ENCODE peak calls at places on chromosomes 16 and 17, in seven cellular contexts. W is small intestine, F is tibial artery, C is mammary epithelial cell, S is endodermal cell, L is IMR-90, N is adrenal gland. I is an unnamed sample. For H3K9me3, the result is how much of the 10 kb centered on the place peaks cover.

GRCh38 chr16:17177968-17178880 is 292.5 kb downstream of the XYLT1 start:
- DNase-seq in S (peak), N (no peak), F (no peak), W (no peak), L (peak), C (peak), I (no peak)

GRCh38 chr17:4582101-4582501 is 2.2 kb upstream of the SMTNL2 start:
- DNase-seq in S (no peak), C (no peak), N (no peak), L (no peak), W (no peak), F (no peak), I (no peak)

GRCh38 chr16:54286330-54287017 is at the start of gene IRX3:
- DNase-seq in N (peak), F (peak), L (peak), C (peak), W (no peak), S (peak), I (peak)

GRCh38 chr17:82249896-82250581 is 21.2 kb downstream of the SLC16A3 start:
- DNase-seq in W (no peak), F (no peak), L (no peak), C (no peak), N (no peak), S (no peak), I (no peak)

GRCh38 chr16:87842209-87842869 is 27.0 kb downstream of the SLC7A5 start:
- DNase-seq in S (no peak), C (no peak), W (peak), F (no peak), N (no peak), L (no peak), I (no peak)

GRCh38 chr17:74801896-74802295 is 25.8 kb upstream of the NAT9 start:
- DNase-seq in L (no peak), F (no peak), S (no peak), N (no peak), C (no peak), W (no peak), I (no peak)

GRCh38 chr17:74851612-74852236 is 8.0 kb downstream of the GRIN2C start:
- DNase-seq in C (no peak), N (no peak), F (no peak), S (no peak), L (no peak), W (no peak), I (no peak)

GRCh38 chr16:87178977-87179376 is 138.2 kb downstream of the C16orf95 start:
- DNase-seq in W (no peak), F (no peak), L (peak), C (no peak), N (peak), S (no peak), I (peak)

GRCh38 chr17:38905375-38905774 is 20.0 kb upstream of the LASP1NB start:
- DNase-seq in C (no peak), S (no peak), W (no peak), N (no peak), L (no peak), F (no peak), I (no peak)

GRCh38 chr16:57726433-57726947 is 9.1 kb upstream of the KATNB1 start:
- DNase-seq in S (no peak), F (no peak), W (no peak), N (no peak), L (no peak), C (no peak), I (no peak)

GRCh38 chr17:30958187-30958586 is 12.7 kb upstream of the RNF135 start:
- DNase-seq in L (no peak), C (no peak), S (no peak), W (no peak), F (peak), N (no peak), I (peak)

GRCh38 chr16:27339180-27339579 is 25.4 kb downstream of the IL4R start:
- DNase-seq in F (no peak), L (no peak), N (no peak), C (no peak), W (no peak), S (no peak), I (no peak)

GRCh38 chr16:54805648-54806047 is 125.0 kb upstream of the IRX5 start:
- DNase-seq in W (peak), L (no peak), N (no peak), F (no peak), C (no peak), S (no peak), I (no peak)

GRCh38 chr17:65729207-65729606 is 167.8 kb upstream of the AXIN2 start:
- DNase-seq in W (no peak), N (no peak), S (no peak), C (no peak), F (no peak), L (no peak), I (no peak)

GRCh38 chr17:31575043-31575442 is 183.6 kb downstream of the RAB11FIP4 start:
- DNase-seq in L (no peak), S (no peak), N (no peak), W (no peak), F (no peak), C (no peak), I (no peak)

GRCh38 chr17:12911241-12911640 is 106.6 kb downstream of the ELAC2 start:
- DNase-seq in N (no peak), S (no peak), L (peak), W (no peak), F (no peak), C (no peak), I (no peak)

GRCh38 chr16:67546761-67547422 is 15.4 kb upstream of the CTCF start:
- DNase-seq in N (peak), C (peak), W (peak), S (peak), F (peak), L (peak), I (peak)

GRCh38 chr17:60971515-60972369 is 294.1 kb downstream of the BCAS3 start:
- DNase-seq in N (peak), W (peak), L (peak), F (no peak), S (peak), C (peak), I (peak)

DNA sequence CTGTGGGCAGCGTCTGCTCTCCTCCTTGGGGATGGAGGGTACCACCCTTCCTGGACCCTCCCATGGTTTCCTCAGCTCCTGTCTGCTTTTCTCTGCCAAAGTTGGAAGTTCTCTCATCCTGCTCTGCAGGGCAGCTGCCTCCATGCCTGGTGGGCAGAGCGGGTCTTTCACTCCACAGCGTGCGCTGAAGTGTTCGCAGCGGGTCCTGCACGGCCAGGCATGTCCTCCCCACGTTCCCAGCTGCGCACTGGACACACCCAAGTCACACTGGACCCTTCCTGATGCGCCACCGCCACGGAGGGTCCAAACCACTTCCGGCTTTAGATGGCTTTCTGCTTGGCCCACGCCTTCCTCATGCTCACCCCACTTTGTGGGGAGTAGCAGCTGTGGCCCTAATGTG is 33.7 kb upstream of the NPTX1 start:
- DNase-seq in F (no peak), C (no peak), L (no peak), N (no peak), W (no peak), S (no peak), I (no peak)
- H3K4me3 ChIP-seq in F (no peak), C (no peak), L (no peak), N (no peak), W (no peak), S (no peak), I (no peak)

DNA sequence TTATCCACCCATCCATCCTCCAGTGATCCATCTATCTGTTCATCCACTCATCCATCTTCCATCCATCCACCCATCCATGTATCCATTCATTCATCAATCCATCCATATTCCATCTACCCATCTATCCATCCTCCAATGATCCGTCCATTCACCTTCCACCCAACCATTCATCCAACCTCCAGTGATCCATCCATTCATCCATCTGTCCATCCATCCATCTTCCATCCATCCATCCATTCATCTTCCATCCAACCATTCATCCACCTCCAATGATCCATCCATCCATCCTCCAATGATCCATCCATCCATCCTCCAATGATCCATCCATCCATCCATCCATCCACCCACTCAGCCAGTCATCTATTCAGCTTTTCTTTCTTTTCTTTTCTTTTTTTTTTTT is 156.5 kb upstream of the WSCD1 start:
- DNase-seq in N (no peak), W (no peak), L (no peak), F (no peak), S (peak), C (no peak), I (no peak)
- H3K9me3 ChIP-seq in N (under half), W (under half), L (under half), F (under half), S (under half), C (under half), I (under half)

GRCh38 chr16:70713781-70714180 is 27.9 kb upstream of the MTSS2 start:
- DNase-seq in C (no peak), S (no peak), F (no peak), L (no peak), N (no peak), W (no peak), I (no peak)
- H3K4me3 ChIP-seq in C (no peak), S (no peak), F (no peak), L (no peak), N (no peak), W (no peak), I (no peak)

GRCh38 chr16:3401719-3402397 is 843 bp downstream of the ZNF174 start:
- DNase-seq in L (peak), S (peak), W (no peak), C (no peak), F (no peak), N (no peak), I (no peak)

GRCh38 chr16:3400446-3400778 is 392 bp downstream of the ZSCAN32 start:
- DNase-seq in C (no peak), W (no peak), N (no peak), F (no peak), S (no peak), L (no peak), I (no peak)

GRCh38 chr16:3400779-3401688 is at the start of the genes ZNF174 and ZSCAN32:
- DNase-seq in F (peak), W (peak), N (peak), C (peak), S (peak), L (peak), I (peak)
- H3K9me3 ChIP-seq in F (under half), W (under half), N (under half), C (under half), S (under half), L (under half), I (under half)

GRCh38 chr16:73288435-73288834 is 240.5 kb upstream of the ZFHX3 start:
- DNase-seq in C (no peak), W (no peak), F (no peak), N (no peak), L (no peak), S (no peak), I (no peak)

GRCh38 chr16:73290258-73290657 is 242.3 kb upstream of the ZFHX3 start:
- DNase-seq in C (no peak), L (no peak), N (no peak), S (no peak), W (no peak), F (no peak), I (no peak)

GRCh38 chr16:73289232-73289631 is 241.3 kb upstream of the ZFHX3 start:
- DNase-seq in F (no peak), N (no peak), L (no peak), S (no peak), C (no peak), W (no peak), I (no peak)

GRCh38 chr16:73285336-73285735 is 237.4 kb upstream of the ZFHX3 start:
- DNase-seq in N (no peak), F (no peak), S (no peak), W (no peak), L (no peak), C (no peak), I (no peak)

DNA sequence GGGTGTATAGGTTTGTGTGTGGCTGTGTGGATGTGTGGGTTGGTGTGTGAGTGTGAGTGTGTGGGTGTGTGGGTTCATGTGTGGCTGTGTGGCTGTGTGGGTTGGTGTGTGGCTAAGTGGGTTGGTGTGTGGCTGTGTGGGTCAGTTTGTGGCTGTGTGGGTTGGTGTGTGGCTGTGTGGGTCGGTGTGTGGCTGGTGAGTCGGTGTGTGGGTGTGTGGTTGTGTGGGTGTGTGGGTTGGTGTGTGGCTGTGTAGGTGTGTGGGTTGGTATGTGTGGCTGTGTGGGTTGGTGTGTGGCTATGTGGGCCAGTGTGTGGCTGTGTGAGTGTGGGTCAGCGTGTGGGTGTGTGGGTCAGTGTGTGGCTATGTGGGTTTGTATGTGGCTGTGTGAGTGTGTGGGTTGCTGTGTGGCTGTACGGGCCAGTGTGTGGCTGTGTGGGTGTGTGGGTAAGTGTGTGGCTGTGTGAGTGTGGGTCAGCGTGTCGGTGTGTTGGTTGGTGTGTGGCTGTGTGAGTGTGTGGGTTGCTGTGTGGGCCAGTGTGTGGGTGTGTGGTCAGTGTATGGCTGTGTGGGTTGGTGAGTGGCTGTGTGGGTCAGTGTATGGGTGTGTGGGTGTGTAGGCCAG is 238.8 kb upstream of the ZFHX3 start:
- DNase-seq in S (no peak), N (no peak), W (no peak), F (no peak), L (no peak), C (no peak), I (no peak)
- H3K4me3 ChIP-seq in S (no peak), N (no peak), W (no peak), F (no peak), L (no peak), C (no peak), I (no peak)

GRCh38 chr16:79748629-79749028 is 148.1 kb upstream of the MAF start:
- DNase-seq in N (no peak), W (no peak), L (no peak), S (no peak), C (no peak), F (no peak), I (no peak)

GRCh38 chr16:79754081-79754872 is 153.7 kb upstream of the MAF start:
- DNase-seq in F (no peak), L (no peak), N (no peak), W (no peak), S (no peak), C (no peak), I (no peak)

GRCh38 chr16:79747688-79748087 is 147.2 kb upstream of the MAF start:
- DNase-seq in W (no peak), C (no peak), N (no peak), F (no peak), L (no peak), S (no peak), I (no peak)

GRCh38 chr16:79752421-79752820 is 151.9 kb upstream of the MAF start:
- DNase-seq in N (no peak), S (no peak), F (no peak), L (no peak), C (peak), W (peak), I (no peak)

DNA sequence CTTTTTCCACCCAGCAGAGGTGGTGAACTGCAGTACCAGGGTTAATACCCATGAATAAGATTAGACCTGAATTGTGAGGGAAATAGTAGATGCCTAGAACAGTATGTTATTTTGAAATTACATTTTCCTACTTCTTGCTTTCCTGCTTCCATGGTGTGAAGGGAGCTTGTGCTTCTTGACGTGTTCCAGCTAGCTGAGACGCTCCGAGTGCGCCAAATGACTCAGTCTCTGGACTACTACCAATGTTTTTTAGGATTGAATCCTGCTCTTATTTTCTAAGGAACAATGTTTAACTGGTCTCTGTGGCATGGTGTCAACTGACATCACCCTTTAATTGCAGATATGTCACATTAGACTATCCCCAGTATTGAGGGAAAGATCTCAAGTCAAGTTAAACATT is 151.2 kb upstream of the MAF start:
- DNase-seq in C (peak), N (peak), W (no peak), S (no peak), L (no peak), F (peak), I (peak)
- H3K9me3 ChIP-seq in C (under half), N (under half), W (under half), S (under half), L (under half), F (under half), I (under half)

GRCh38 chr17:7218774-7219173 is 862 bp downstream of the DLG4 start:
- DNase-seq in N (peak), W (no peak), C (no peak), S (no peak), F (no peak), L (no peak), I (no peak)
- H3K4me3 ChIP-seq in N (no peak), W (no peak), C (no peak), S (peak), F (no peak), L (no peak), I (no peak)

GRCh38 chr17:57704448-57704847 is 40.7 kb downstream of the CCDC182 start:
- DNase-seq in W (no peak), L (no peak), S (no peak), C (no peak), N (no peak), F (no peak), I (no peak)

GRCh38 chr17:57705921-57706695 is 39.0 kb downstream of the CCDC182 start:
- DNase-seq in S (no peak), C (no peak), W (no peak), F (no peak), L (no peak), N (no peak), I (no peak)

GRCh38 chr17:57708401-57708800 is 36.7 kb downstream of the CCDC182 start:
- DNase-seq in N (no peak), F (no peak), L (no peak), S (no peak), C (no peak), W (no peak), I (no peak)

GRCh38 chr17:57707892-57708291 is 37.2 kb downstream of the CCDC182 start:
- DNase-seq in F (no peak), C (no peak), W (no peak), S (peak), L (peak), N (peak), I (peak)

DNA sequence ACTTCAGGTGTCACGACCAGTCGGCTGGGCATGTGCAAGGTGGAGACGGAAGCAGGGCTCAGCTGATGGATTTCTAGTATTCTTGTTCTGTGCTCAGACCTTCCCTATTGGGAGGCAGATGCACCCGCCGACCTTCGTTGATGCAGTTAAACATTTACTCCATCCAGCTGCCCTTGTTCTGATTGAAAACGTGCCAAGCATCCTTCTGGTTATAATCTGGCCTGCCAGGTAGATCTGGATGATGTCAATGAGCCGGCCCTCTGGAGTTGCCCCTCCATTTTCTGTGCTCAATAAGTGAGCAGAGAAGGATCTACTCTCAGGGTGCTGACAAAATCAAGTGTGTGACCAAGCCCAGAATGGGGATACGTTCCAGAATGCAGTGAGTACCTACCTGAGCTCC is 38.3 kb downstream of the CCDC182 start:
- DNase-seq in L (no peak), F (no peak), N (no peak), W (peak), S (no peak), C (no peak), I (no peak)
- H3K9me3 ChIP-seq in L (under half), F (under half), N (under half), W (under half), S (under half), C (under half), I (under half)